ENCODE peak calls at places on chromosomes 3 and 15, in seven cellular contexts. One of them, this sample, is unnamed.

GRCh38 chr3:63724987-63725386 is 72.5 kb downstream of the SNTN start:
- DNase-seq in esophagus squamous epithelium: no peak
- DNase-seq in substantia nigra: no peak
- DNase-seq in heart left ventricle: no peak
- DNase-seq in mesendoderm: peak; percentile 92
- DNase-seq in body of pancreas: peak; percentile 51
- DNase-seq in CD8-positive, alpha-beta T cell: no peak
- DNase-seq in this sample: peak; percentile 9

GRCh38 chr3:187773233-187773962 is 28.1 kb upstream of the BCL6 start:
- DNase-seq in substantia nigra: no peak
- DNase-seq in CD8-positive, alpha-beta T cell: no peak
- DNase-seq in body of pancreas: peak; percentile 16
- DNase-seq in esophagus squamous epithelium: no peak
- DNase-seq in heart left ventricle: no peak
- DNase-seq in mesendoderm: no peak
- DNase-seq in this sample: no peak

GRCh38 chr3:192915306-192915705 is 2.4 kb downstream of the MB21D2 start:
- DNase-seq in substantia nigra: peak; percentile 22
- DNase-seq in heart left ventricle: no peak
- DNase-seq in CD8-positive, alpha-beta T cell: no peak
- DNase-seq in body of pancreas: no peak
- DNase-seq in mesendoderm: peak; percentile 89
- DNase-seq in esophagus squamous epithelium: no peak
- DNase-seq in this sample: peak; percentile 59

GRCh38 chr3:108437439-108437838 is 73.0 kb downstream of the MYH15 start:
- DNase-seq in body of pancreas: peak; percentile 31
- DNase-seq in esophagus squamous epithelium: no peak
- DNase-seq in heart left ventricle: no peak
- DNase-seq in CD8-positive, alpha-beta T cell: no peak
- DNase-seq in mesendoderm: peak; percentile 2
- DNase-seq in substantia nigra: no peak
- DNase-seq in this sample: peak; percentile 29

GRCh38 chr3:184016169-184016570 is 1.5 kb downstream of the ABCC5 start:
- DNase-seq in substantia nigra: no peak
- DNase-seq in heart left ventricle: no peak
- DNase-seq in body of pancreas: no peak
- DNase-seq in CD8-positive, alpha-beta T cell: no peak
- DNase-seq in mesendoderm: no peak
- DNase-seq in esophagus squamous epithelium: no peak
- DNase-seq in this sample: no peak

GRCh38 chr3:39148116-39149058 is 5.0 kb downstream of the CSRNP1 start:
- DNase-seq in esophagus squamous epithelium: no peak
- DNase-seq in heart left ventricle: no peak
- DNase-seq in body of pancreas: peak; percentile 39
- DNase-seq in CD8-positive, alpha-beta T cell: peak; percentile 42
- DNase-seq in substantia nigra: no peak
- DNase-seq in mesendoderm: peak; percentile 68
- DNase-seq in this sample: peak; percentile 61

GRCh38 chr3:135106445-135106844 is 311.4 kb downstream of the EPHB1 start:
- DNase-seq in heart left ventricle: no peak
- DNase-seq in substantia nigra: no peak
- DNase-seq in body of pancreas: peak; percentile 40
- DNase-seq in mesendoderm: peak; percentile 77
- DNase-seq in esophagus squamous epithelium: no peak
- DNase-seq in CD8-positive, alpha-beta T cell: no peak
- DNase-seq in this sample: peak; percentile 83

GRCh38 chr15:20355256-20355868 is 186.2 kb downstream of the GOLGA6L6 start:
- DNase-seq in substantia nigra: no peak
- DNase-seq in heart left ventricle: no peak
- DNase-seq in mesendoderm: no peak
- DNase-seq in body of pancreas: no peak
- DNase-seq in esophagus squamous epithelium: no peak
- DNase-seq in CD8-positive, alpha-beta T cell: no peak
- DNase-seq in this sample: no peak

GRCh38 chr15:37891754-37892368 is 42.6 kb upstream of the TMCO5A start:
- DNase-seq in substantia nigra: no peak
- DNase-seq in mesendoderm: peak; percentile 63
- DNase-seq in body of pancreas: peak; percentile 24
- DNase-seq in heart left ventricle: no peak
- DNase-seq in CD8-positive, alpha-beta T cell: no peak
- DNase-seq in esophagus squamous epithelium: no peak
- DNase-seq in this sample: peak; percentile 75

GRCh38 chr3:112199622-112200316 is 66.7 kb upstream of the GCSAM start:
- DNase-seq in mesendoderm: no peak
- DNase-seq in heart left ventricle: no peak
- DNase-seq in esophagus squamous epithelium: no peak
- DNase-seq in substantia nigra: no peak
- DNase-seq in body of pancreas: no peak
- DNase-seq in CD8-positive, alpha-beta T cell: no peak
- DNase-seq in this sample: no peak

GRCh38 chr15:41263891-41264351 is 32.9 kb downstream of the CHP1 start:
- DNase-seq in mesendoderm: peak; percentile 94
- DNase-seq in esophagus squamous epithelium: no peak
- DNase-seq in substantia nigra: no peak
- DNase-seq in body of pancreas: no peak
- DNase-seq in CD8-positive, alpha-beta T cell: no peak
- DNase-seq in heart left ventricle: no peak
- DNase-seq in this sample: peak; percentile 33

GRCh38 chr15:27268923-27269322 is 297.9 kb downstream of the GABRG3 start:
- DNase-seq in mesendoderm: no peak
- DNase-seq in esophagus squamous epithelium: no peak
- DNase-seq in body of pancreas: no peak
- DNase-seq in CD8-positive, alpha-beta T cell: no peak
- DNase-seq in substantia nigra: no peak
- DNase-seq in heart left ventricle: no peak
- DNase-seq in this sample: no peak

GRCh38 chr3:65871305-65872141 is 167.2 kb downstream of the MAGI1 start:
- DNase-seq in CD8-positive, alpha-beta T cell: no peak
- DNase-seq in heart left ventricle: peak; percentile 50
- DNase-seq in substantia nigra: peak; percentile 11
- DNase-seq in body of pancreas: peak; percentile 88
- DNase-seq in mesendoderm: no peak
- DNase-seq in esophagus squamous epithelium: no peak
- DNase-seq in this sample: peak; percentile 68

GRCh38 chr15:36428102-36428845 is 151.2 kb upstream of the CDIN1 start:
- DNase-seq in heart left ventricle: no peak
- DNase-seq in body of pancreas: peak; percentile 15
- DNase-seq in esophagus squamous epithelium: no peak
- DNase-seq in mesendoderm: peak; percentile 86
- DNase-seq in substantia nigra: no peak
- DNase-seq in CD8-positive, alpha-beta T cell: no peak
- DNase-seq in this sample: peak; percentile 78

GRCh38 chr15:45023659-45024320 is 795 bp downstream of the SORD start:
- DNase-seq in CD8-positive, alpha-beta T cell: no peak
- DNase-seq in esophagus squamous epithelium: no peak
- DNase-seq in body of pancreas: no peak
- DNase-seq in heart left ventricle: no peak
- DNase-seq in substantia nigra: no peak
- DNase-seq in mesendoderm: peak; percentile 70
- DNase-seq in this sample: peak; percentile 27

GRCh38 chr3:187183210-187183862 is 13.9 kb upstream of the RTP1 start:
- DNase-seq in CD8-positive, alpha-beta T cell: no peak
- DNase-seq in esophagus squamous epithelium: no peak
- DNase-seq in heart left ventricle: no peak
- DNase-seq in mesendoderm: no peak
- DNase-seq in substantia nigra: no peak
- DNase-seq in body of pancreas: no peak
- DNase-seq in this sample: no peak

GRCh38 chr15:90479656-90480055 is 50.1 kb upstream of the CRTC3 start:
- DNase-seq in esophagus squamous epithelium: no peak
- DNase-seq in heart left ventricle: no peak
- DNase-seq in substantia nigra: no peak
- DNase-seq in mesendoderm: no peak
- DNase-seq in body of pancreas: peak; percentile 48
- DNase-seq in CD8-positive, alpha-beta T cell: no peak
- DNase-seq in this sample: peak; percentile 13

GRCh38 chr3:133494469-133494868 is 79.0 kb upstream of the CDV3 start:
- DNase-seq in CD8-positive, alpha-beta T cell: no peak
- DNase-seq in substantia nigra: no peak
- DNase-seq in esophagus squamous epithelium: no peak
- DNase-seq in heart left ventricle: no peak
- DNase-seq in body of pancreas: no peak
- DNase-seq in mesendoderm: peak; percentile 74
- DNase-seq in this sample: no peak

GRCh38 chr3:134885877-134886621 is 91.0 kb downstream of the EPHB1 start:
- DNase-seq in heart left ventricle: no peak
- DNase-seq in esophagus squamous epithelium: no peak
- DNase-seq in substantia nigra: no peak
- DNase-seq in CD8-positive, alpha-beta T cell: no peak
- DNase-seq in mesendoderm: peak; percentile 56
- DNase-seq in body of pancreas: no peak
- DNase-seq in this sample: no peak

GRCh38 chr3:88075061-88075460 is 16.0 kb downstream of the ZNF654 start:
- DNase-seq in mesendoderm: no peak
- DNase-seq in body of pancreas: no peak
- DNase-seq in heart left ventricle: no peak
- DNase-seq in substantia nigra: no peak
- DNase-seq in CD8-positive, alpha-beta T cell: no peak
- DNase-seq in esophagus squamous epithelium: no peak
- DNase-seq in this sample: no peak

GRCh38 chr15:90839187-90840071 is 29.0 kb upstream of the FURIN start:
- DNase-seq in substantia nigra: no peak
- DNase-seq in mesendoderm: peak; percentile 91
- DNase-seq in esophagus squamous epithelium: no peak
- DNase-seq in body of pancreas: peak; percentile 70
- DNase-seq in heart left ventricle: no peak
- DNase-seq in CD8-positive, alpha-beta T cell: no peak
- DNase-seq in this sample: peak; percentile 63

GRCh38 chr15:73165844-73166243 is 113.6 kb downstream of the NEO1 start:
- DNase-seq in heart left ventricle: no peak
- DNase-seq in mesendoderm: no peak
- DNase-seq in esophagus squamous epithelium: no peak
- DNase-seq in CD8-positive, alpha-beta T cell: no peak
- DNase-seq in body of pancreas: no peak
- DNase-seq in substantia nigra: no peak
- DNase-seq in this sample: no peak

GRCh38 chr3:194308635-194309213 is 42.4 kb downstream of the CPN2 start:
- DNase-seq in substantia nigra: no peak
- DNase-seq in mesendoderm: no peak
- DNase-seq in CD8-positive, alpha-beta T cell: no peak
- DNase-seq in heart left ventricle: no peak
- DNase-seq in body of pancreas: no peak
- DNase-seq in esophagus squamous epithelium: no peak
- DNase-seq in this sample: no peak
- H3K27ac ChIP-seq in substantia nigra: no peak overlapping the region
- H3K27ac ChIP-seq in mesendoderm: no peak overlapping the region
- H3K27ac ChIP-seq in CD8-positive, alpha-beta T cell: no peak overlapping the region
- H3K27ac ChIP-seq in heart left ventricle: no peak overlapping the region
- H3K27ac ChIP-seq in body of pancreas: peak overlapping the region; percentile 45
- H3K27ac ChIP-seq in esophagus squamous epithelium: no peak overlapping the region
- H3K27ac ChIP-seq in this sample: no peak overlapping the region

GRCh38 chr15:55937040-55937439 is 56.4 kb downstream of the NEDD4 start:
- DNase-seq in mesendoderm: no peak
- DNase-seq in body of pancreas: peak; percentile 4
- DNase-seq in esophagus squamous epithelium: no peak
- DNase-seq in heart left ventricle: no peak
- DNase-seq in CD8-positive, alpha-beta T cell: no peak
- DNase-seq in substantia nigra: no peak
- DNase-seq in this sample: no peak

DNA sequence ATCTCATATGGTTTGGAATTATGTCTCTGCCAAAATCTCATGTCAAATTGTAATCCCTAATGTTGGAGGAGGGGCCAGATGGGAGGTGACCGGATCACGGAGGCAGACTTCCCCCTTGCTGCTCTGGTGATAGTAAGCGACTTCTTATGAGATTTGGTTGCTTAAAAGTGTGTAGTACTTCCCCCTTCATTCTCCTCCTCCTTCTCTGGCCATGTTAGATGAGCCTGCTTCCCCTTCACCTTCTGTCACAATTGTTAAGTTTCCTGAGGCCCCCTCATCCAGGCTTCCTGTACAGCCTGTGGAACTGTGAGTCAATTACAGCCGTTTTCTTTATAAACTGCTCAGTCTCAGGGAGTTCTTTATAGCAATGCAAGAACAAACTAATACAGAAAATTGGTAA is 51.1 kb downstream of the NEDD4 start:
- DNase-seq in esophagus squamous epithelium: no peak
- DNase-seq in mesendoderm: no peak
- DNase-seq in CD8-positive, alpha-beta T cell: no peak
- DNase-seq in heart left ventricle: no peak
- DNase-seq in substantia nigra: no peak
- DNase-seq in body of pancreas: no peak
- DNase-seq in this sample: no peak
- H3K27ac ChIP-seq in esophagus squamous epithelium: no peak overlapping the region
- H3K27ac ChIP-seq in mesendoderm: no peak overlapping the region
- H3K27ac ChIP-seq in CD8-positive, alpha-beta T cell: no peak overlapping the region
- H3K27ac ChIP-seq in heart left ventricle: no peak overlapping the region
- H3K27ac ChIP-seq in substantia nigra: no peak overlapping the region
- H3K27ac ChIP-seq in body of pancreas: no peak overlapping the region
- H3K27ac ChIP-seq in this sample: no peak overlapping the region

DNA sequence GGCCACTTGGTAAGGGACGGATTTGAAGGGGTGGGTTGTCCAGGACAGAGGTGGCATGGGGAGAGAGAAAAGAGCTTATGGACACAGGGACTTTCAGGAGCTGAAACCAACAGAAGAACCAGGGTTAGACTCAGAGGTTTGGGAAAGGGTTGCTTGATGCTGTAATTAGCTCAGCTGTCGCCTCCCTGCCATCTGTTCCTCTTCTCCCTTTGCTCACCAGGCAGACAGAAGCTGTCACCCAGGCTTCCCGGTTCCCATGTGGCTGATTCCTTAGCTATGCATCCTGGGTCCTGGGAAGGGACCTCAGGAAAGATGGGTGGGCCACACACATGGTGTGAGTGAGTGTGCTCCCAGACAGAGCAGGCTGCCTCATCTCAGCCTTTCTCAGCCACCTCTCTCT is 14.0 kb downstream of the PTPN23 start:
- DNase-seq in body of pancreas: no peak
- DNase-seq in mesendoderm: no peak
- DNase-seq in substantia nigra: no peak
- DNase-seq in heart left ventricle: no peak
- DNase-seq in CD8-positive, alpha-beta T cell: no peak
- DNase-seq in esophagus squamous epithelium: no peak
- DNase-seq in this sample: no peak
- H3K27ac ChIP-seq in body of pancreas: peak overlapping the region; percentile 76
- H3K27ac ChIP-seq in mesendoderm: no peak overlapping the region
- H3K27ac ChIP-seq in substantia nigra: no peak overlapping the region
- H3K27ac ChIP-seq in heart left ventricle: peak overlapping the region; percentile 17
- H3K27ac ChIP-seq in CD8-positive, alpha-beta T cell: no peak overlapping the region
- H3K27ac ChIP-seq in esophagus squamous epithelium: peak overlapping the region; percentile 17
- H3K27ac ChIP-seq in this sample: peak overlapping the region; percentile 55

GRCh38 chr15:92003515-92004067 is 150.1 kb downstream of the SLCO3A1 start:
- DNase-seq in mesendoderm: no peak
- DNase-seq in esophagus squamous epithelium: no peak
- DNase-seq in substantia nigra: no peak
- DNase-seq in body of pancreas: no peak
- DNase-seq in CD8-positive, alpha-beta T cell: no peak
- DNase-seq in heart left ventricle: no peak
- DNase-seq in this sample: no peak

GRCh38 chr15:92009162-92009561 is 155.7 kb downstream of the SLCO3A1 start:
- DNase-seq in body of pancreas: no peak
- DNase-seq in esophagus squamous epithelium: no peak
- DNase-seq in heart left ventricle: no peak
- DNase-seq in CD8-positive, alpha-beta T cell: no peak
- DNase-seq in substantia nigra: no peak
- DNase-seq in mesendoderm: no peak
- DNase-seq in this sample: no peak

GRCh38 chr15:92001307-92001706 is 147.8 kb downstream of the SLCO3A1 start:
- DNase-seq in esophagus squamous epithelium: no peak
- DNase-seq in CD8-positive, alpha-beta T cell: no peak
- DNase-seq in mesendoderm: peak; percentile 46
- DNase-seq in heart left ventricle: no peak
- DNase-seq in substantia nigra: no peak
- DNase-seq in body of pancreas: no peak
- DNase-seq in this sample: no peak

GRCh38 chr15:92005154-92005553 is 151.6 kb downstream of the SLCO3A1 start:
- DNase-seq in substantia nigra: no peak
- DNase-seq in body of pancreas: no peak
- DNase-seq in mesendoderm: peak; percentile 25
- DNase-seq in CD8-positive, alpha-beta T cell: no peak
- DNase-seq in esophagus squamous epithelium: no peak
- DNase-seq in heart left ventricle: no peak
- DNase-seq in this sample: no peak

GRCh38 chr15:92006186-92007028 is 152.9 kb downstream of the SLCO3A1 start:
- DNase-seq in esophagus squamous epithelium: no peak
- DNase-seq in CD8-positive, alpha-beta T cell: no peak
- DNase-seq in body of pancreas: no peak
- DNase-seq in substantia nigra: no peak
- DNase-seq in heart left ventricle: no peak
- DNase-seq in mesendoderm: no peak
- DNase-seq in this sample: no peak
- H3K27ac ChIP-seq in esophagus squamous epithelium: no peak overlapping the region
- H3K27ac ChIP-seq in CD8-positive, alpha-beta T cell: no peak overlapping the region
- H3K27ac ChIP-seq in body of pancreas: no peak overlapping the region
- H3K27ac ChIP-seq in substantia nigra: peak overlapping the region; percentile 17
- H3K27ac ChIP-seq in heart left ventricle: no peak overlapping the region
- H3K27ac ChIP-seq in mesendoderm: no peak overlapping the region
- H3K27ac ChIP-seq in this sample: no peak overlapping the region